ENCODE peak calls at places on chromosomes 11 and 22, in six cellular contexts. One of them, this sample, is unnamed. For H3K9me3, the result is how much of the 10 kb centered on the place peaks cover.

GRCh38 chr11:73585834-73586575 is 11.9 kb downstream of the FAM168A start:
- DNase-seq in CD8-positive, alpha-beta memory T cell: no peak
- DNase-seq in body of pancreas: no peak
- DNase-seq in right cardiac atrium: no peak
- DNase-seq in suprapubic skin: no peak
- DNase-seq in RWPE2: no peak
- DNase-seq in this sample: no peak

GRCh38 chr11:118872403-118872821 is 11.3 kb upstream of the CXCR5 start:
- DNase-seq in CD8-positive, alpha-beta memory T cell: peak
- DNase-seq in body of pancreas: no peak
- DNase-seq in right cardiac atrium: no peak
- DNase-seq in suprapubic skin: no peak
- DNase-seq in RWPE2: no peak
- DNase-seq in this sample: peak

GRCh38 chr11:130390071-130390758 is 38.2 kb downstream of the ADAMTS8 start:
- DNase-seq in CD8-positive, alpha-beta memory T cell: no peak
- DNase-seq in body of pancreas: peak
- DNase-seq in right cardiac atrium: no peak
- DNase-seq in suprapubic skin: no peak
- DNase-seq in RWPE2: no peak
- DNase-seq in this sample: no peak

GRCh38 chr11:8081591-8082021 is 595 bp downstream of the TUB start:
- DNase-seq in CD8-positive, alpha-beta memory T cell: no peak
- DNase-seq in body of pancreas: no peak
- DNase-seq in right cardiac atrium: no peak
- DNase-seq in suprapubic skin: no peak
- DNase-seq in RWPE2: no peak
- DNase-seq in this sample: no peak

GRCh38 chr11:75469785-75470405 is 36.9 kb upstream of the KLHL35 start:
- DNase-seq in CD8-positive, alpha-beta memory T cell: no peak
- DNase-seq in body of pancreas: no peak
- DNase-seq in right cardiac atrium: no peak
- DNase-seq in suprapubic skin: no peak
- DNase-seq in RWPE2: no peak
- DNase-seq in this sample: no peak

GRCh38 chr11:69958308-69958707 is 119.8 kb upstream of the ANO1 start:
- DNase-seq in CD8-positive, alpha-beta memory T cell: no peak
- DNase-seq in body of pancreas: no peak
- DNase-seq in right cardiac atrium: no peak
- DNase-seq in suprapubic skin: no peak
- DNase-seq in RWPE2: no peak
- DNase-seq in this sample: no peak

GRCh38 chr11:128549256-128549944 is 38.0 kb downstream of the ETS1 start:
- DNase-seq in CD8-positive, alpha-beta memory T cell: no peak
- DNase-seq in body of pancreas: peak
- DNase-seq in right cardiac atrium: peak
- DNase-seq in suprapubic skin: no peak
- DNase-seq in RWPE2: no peak
- DNase-seq in this sample: no peak

GRCh38 chr11:2593393-2593950 is 106.3 kb downstream of the KCNQ1OT1 start:
- DNase-seq in CD8-positive, alpha-beta memory T cell: no peak
- DNase-seq in body of pancreas: no peak
- DNase-seq in right cardiac atrium: no peak
- DNase-seq in suprapubic skin: peak
- DNase-seq in RWPE2: no peak
- DNase-seq in this sample: no peak

GRCh38 chr11:25547293-25547692 is 784.6 kb upstream of the ANO3 start:
- DNase-seq in CD8-positive, alpha-beta memory T cell: no peak
- DNase-seq in body of pancreas: no peak
- DNase-seq in right cardiac atrium: no peak
- DNase-seq in suprapubic skin: no peak
- DNase-seq in RWPE2: no peak
- DNase-seq in this sample: no peak

GRCh38 chr11:1943977-1944376 is 3.2 kb upstream of the MRPL23 start:
- DNase-seq in CD8-positive, alpha-beta memory T cell: no peak
- DNase-seq in body of pancreas: peak
- DNase-seq in right cardiac atrium: no peak
- DNase-seq in suprapubic skin: peak
- DNase-seq in RWPE2: peak
- DNase-seq in this sample: no peak

GRCh38 chr22:39994566-39995345 is at the start of gene FAM83F:
- DNase-seq in CD8-positive, alpha-beta memory T cell: no peak
- DNase-seq in body of pancreas: peak
- DNase-seq in right cardiac atrium: no peak
- DNase-seq in suprapubic skin: no peak
- DNase-seq in RWPE2: no peak
- DNase-seq in this sample: peak

GRCh38 chr11:119149371-119150275 is 771 bp downstream of the ABCG4 start:
- DNase-seq in CD8-positive, alpha-beta memory T cell: no peak
- DNase-seq in body of pancreas: no peak
- DNase-seq in right cardiac atrium: no peak
- DNase-seq in suprapubic skin: no peak
- DNase-seq in RWPE2: no peak
- DNase-seq in this sample: no peak

GRCh38 chr11:68386331-68386978 is 74.1 kb downstream of the LRP5 start:
- DNase-seq in CD8-positive, alpha-beta memory T cell: no peak
- DNase-seq in body of pancreas: no peak
- DNase-seq in right cardiac atrium: no peak
- DNase-seq in suprapubic skin: no peak
- DNase-seq in RWPE2: no peak
- DNase-seq in this sample: no peak

GRCh38 chr11:113261709-113262475 is 52.5 kb upstream of the TTC12 start:
- DNase-seq in CD8-positive, alpha-beta memory T cell: no peak
- DNase-seq in body of pancreas: no peak
- DNase-seq in right cardiac atrium: no peak
- DNase-seq in suprapubic skin: no peak
- DNase-seq in RWPE2: no peak
- DNase-seq in this sample: no peak

GRCh38 chr11:48013269-48013901 is 33.0 kb downstream of the PTPRJ start:
- DNase-seq in CD8-positive, alpha-beta memory T cell: peak
- DNase-seq in body of pancreas: peak
- DNase-seq in right cardiac atrium: no peak
- DNase-seq in suprapubic skin: no peak
- DNase-seq in RWPE2: no peak
- DNase-seq in this sample: no peak

GRCh38 chr11:110972640-110973039 is 260.4 kb upstream of the ARHGAP20 start:
- DNase-seq in CD8-positive, alpha-beta memory T cell: no peak
- DNase-seq in body of pancreas: no peak
- DNase-seq in right cardiac atrium: no peak
- DNase-seq in suprapubic skin: no peak
- DNase-seq in RWPE2: no peak
- DNase-seq in this sample: no peak

GRCh38 chr11:128963744-128964340 is 21.2 kb upstream of the TP53AIP1 start:
- DNase-seq in CD8-positive, alpha-beta memory T cell: no peak
- DNase-seq in body of pancreas: no peak
- DNase-seq in right cardiac atrium: no peak
- DNase-seq in suprapubic skin: no peak
- DNase-seq in RWPE2: no peak
- DNase-seq in this sample: no peak

GRCh38 chr22:44616461-44616860 is 85.5 kb upstream of the PRR5 start:
- DNase-seq in CD8-positive, alpha-beta memory T cell: no peak
- DNase-seq in body of pancreas: no peak
- DNase-seq in right cardiac atrium: no peak
- DNase-seq in suprapubic skin: no peak
- DNase-seq in RWPE2: no peak
- DNase-seq in this sample: no peak

GRCh38 chr22:44611880-44612496 is 90.0 kb upstream of the PRR5 start:
- DNase-seq in CD8-positive, alpha-beta memory T cell: no peak
- DNase-seq in body of pancreas: no peak
- DNase-seq in right cardiac atrium: no peak
- DNase-seq in suprapubic skin: no peak
- DNase-seq in RWPE2: no peak
- DNase-seq in this sample: no peak

GRCh38 chr22:44615146-44615545 is 86.9 kb upstream of the PRR5 start:
- DNase-seq in CD8-positive, alpha-beta memory T cell: no peak
- DNase-seq in body of pancreas: no peak
- DNase-seq in right cardiac atrium: no peak
- DNase-seq in suprapubic skin: no peak
- DNase-seq in RWPE2: no peak
- DNase-seq in this sample: no peak

GRCh38 chr22:44615602-44616180 is 86.3 kb upstream of the PRR5 start:
- DNase-seq in CD8-positive, alpha-beta memory T cell: no peak
- DNase-seq in body of pancreas: no peak
- DNase-seq in right cardiac atrium: no peak
- DNase-seq in suprapubic skin: no peak
- DNase-seq in RWPE2: no peak
- DNase-seq in this sample: no peak

DNA sequence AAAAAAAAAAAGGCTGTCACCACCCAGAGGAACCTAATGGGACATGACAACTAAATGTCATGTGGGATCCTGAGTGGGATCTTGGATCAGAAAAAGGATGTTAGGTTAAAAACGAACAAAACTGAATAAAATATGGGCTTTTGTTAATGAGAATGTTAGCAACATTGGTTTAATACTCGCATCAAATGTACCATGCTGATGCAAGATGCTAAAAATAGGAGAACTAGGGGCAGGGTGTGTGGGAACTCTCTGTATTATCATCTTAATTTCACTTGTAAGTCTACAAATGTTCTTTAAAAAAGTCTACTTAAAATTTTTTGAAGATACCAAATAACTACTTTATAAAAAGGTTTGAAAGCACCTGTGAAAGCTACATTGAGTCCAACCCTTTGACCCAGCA is 88.8 kb upstream of the PRR5 start:
- DNase-seq in CD8-positive, alpha-beta memory T cell: no peak
- DNase-seq in body of pancreas: no peak
- DNase-seq in right cardiac atrium: no peak
- DNase-seq in suprapubic skin: no peak
- DNase-seq in RWPE2: no peak
- DNase-seq in this sample: no peak
- H3K9me3 ChIP-seq in CD8-positive, alpha-beta memory T cell: under half
- H3K9me3 ChIP-seq in body of pancreas: under half
- H3K9me3 ChIP-seq in right cardiac atrium: under half
- H3K9me3 ChIP-seq in suprapubic skin: under half
- H3K9me3 ChIP-seq in RWPE2: under half
- H3K9me3 ChIP-seq in this sample: under half

GRCh38 chr11:35507688-35508087 is 17.7 kb downstream of the PAMR1 start:
- DNase-seq in CD8-positive, alpha-beta memory T cell: no peak
- DNase-seq in body of pancreas: no peak
- DNase-seq in right cardiac atrium: no peak
- DNase-seq in suprapubic skin: no peak
- DNase-seq in RWPE2: no peak
- DNase-seq in this sample: no peak
- H3K9me3 ChIP-seq in CD8-positive, alpha-beta memory T cell: under half
- H3K9me3 ChIP-seq in body of pancreas: under half
- H3K9me3 ChIP-seq in right cardiac atrium: under half
- H3K9me3 ChIP-seq in suprapubic skin: under half
- H3K9me3 ChIP-seq in RWPE2: under half
- H3K9me3 ChIP-seq in this sample: under half

GRCh38 chr22:48181168-48181955 is 1418.9 kb downstream of the TBC1D22A start:
- DNase-seq in CD8-positive, alpha-beta memory T cell: no peak
- DNase-seq in body of pancreas: no peak
- DNase-seq in right cardiac atrium: no peak
- DNase-seq in suprapubic skin: no peak
- DNase-seq in RWPE2: no peak
- DNase-seq in this sample: no peak

GRCh38 chr22:48182896-48183805 is 1420.7 kb downstream of the TBC1D22A start:
- DNase-seq in CD8-positive, alpha-beta memory T cell: no peak
- DNase-seq in body of pancreas: no peak
- DNase-seq in right cardiac atrium: no peak
- DNase-seq in suprapubic skin: no peak
- DNase-seq in RWPE2: no peak
- DNase-seq in this sample: no peak

GRCh38 chr22:48180631-48181030 is 1418.2 kb downstream of the TBC1D22A start:
- DNase-seq in CD8-positive, alpha-beta memory T cell: no peak
- DNase-seq in body of pancreas: no peak
- DNase-seq in right cardiac atrium: no peak
- DNase-seq in suprapubic skin: no peak
- DNase-seq in RWPE2: no peak
- DNase-seq in this sample: no peak

GRCh38 chr22:48179571-48180546 is 1417.4 kb downstream of the TBC1D22A start:
- DNase-seq in CD8-positive, alpha-beta memory T cell: no peak
- DNase-seq in body of pancreas: no peak
- DNase-seq in right cardiac atrium: no peak
- DNase-seq in suprapubic skin: no peak
- DNase-seq in RWPE2: no peak
- DNase-seq in this sample: no peak

DNA sequence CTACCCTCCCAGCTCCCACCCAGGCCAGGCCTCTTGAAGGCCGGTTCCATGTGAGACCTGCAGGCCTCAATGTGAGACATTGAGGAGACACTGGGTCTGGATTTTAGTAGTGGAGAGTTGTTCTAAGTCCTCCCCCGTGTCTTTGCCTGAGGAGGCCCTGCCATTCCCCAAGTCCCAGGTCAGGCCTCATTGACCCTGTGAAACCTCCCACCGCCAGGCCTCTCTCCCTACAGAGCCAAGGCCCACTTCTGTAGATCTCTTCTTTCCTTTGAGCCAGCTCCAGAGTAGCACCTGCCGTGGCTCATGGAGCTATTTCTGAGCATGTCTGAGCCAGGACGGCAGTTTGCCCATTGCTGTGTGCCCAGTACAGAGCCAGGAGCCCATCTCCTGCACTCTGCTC is 1419.6 kb downstream of the TBC1D22A start:
- DNase-seq in CD8-positive, alpha-beta memory T cell: no peak
- DNase-seq in body of pancreas: no peak
- DNase-seq in right cardiac atrium: no peak
- DNase-seq in suprapubic skin: no peak
- DNase-seq in RWPE2: no peak
- DNase-seq in this sample: no peak
- H3K9me3 ChIP-seq in CD8-positive, alpha-beta memory T cell: under half
- H3K9me3 ChIP-seq in body of pancreas: under half
- H3K9me3 ChIP-seq in right cardiac atrium: under half
- H3K9me3 ChIP-seq in suprapubic skin: under half
- H3K9me3 ChIP-seq in RWPE2: under half
- H3K9me3 ChIP-seq in this sample: under half

GRCh38 chr22:49111085-49111484 is 716.6 kb downstream of the BRD1 start:
- DNase-seq in CD8-positive, alpha-beta memory T cell: no peak
- DNase-seq in body of pancreas: no peak
- DNase-seq in right cardiac atrium: no peak
- DNase-seq in suprapubic skin: no peak
- DNase-seq in RWPE2: no peak
- DNase-seq in this sample: no peak

GRCh38 chr22:49115186-49115585 is 712.5 kb downstream of the BRD1 start:
- DNase-seq in CD8-positive, alpha-beta memory T cell: no peak
- DNase-seq in body of pancreas: no peak
- DNase-seq in right cardiac atrium: no peak
- DNase-seq in suprapubic skin: no peak
- DNase-seq in RWPE2: no peak
- DNase-seq in this sample: no peak

GRCh38 chr22:49113758-49114157 is 713.9 kb downstream of the BRD1 start:
- DNase-seq in CD8-positive, alpha-beta memory T cell: no peak
- DNase-seq in body of pancreas: no peak
- DNase-seq in right cardiac atrium: no peak
- DNase-seq in suprapubic skin: peak
- DNase-seq in RWPE2: no peak
- DNase-seq in this sample: no peak

GRCh38 chr22:49112176-49112575 is 715.5 kb downstream of the BRD1 start:
- DNase-seq in CD8-positive, alpha-beta memory T cell: no peak
- DNase-seq in body of pancreas: no peak
- DNase-seq in right cardiac atrium: no peak
- DNase-seq in suprapubic skin: no peak
- DNase-seq in RWPE2: no peak
- DNase-seq in this sample: no peak

GRCh38 chr22:49112661-49113626 is 714.7 kb downstream of the BRD1 start:
- DNase-seq in CD8-positive, alpha-beta memory T cell: no peak
- DNase-seq in body of pancreas: no peak
- DNase-seq in right cardiac atrium: no peak
- DNase-seq in suprapubic skin: peak
- DNase-seq in RWPE2: no peak
- DNase-seq in this sample: no peak
- H3K9me3 ChIP-seq in CD8-positive, alpha-beta memory T cell: under half
- H3K9me3 ChIP-seq in body of pancreas: under half
- H3K9me3 ChIP-seq in right cardiac atrium: under half
- H3K9me3 ChIP-seq in suprapubic skin: under half
- H3K9me3 ChIP-seq in RWPE2: under half
- H3K9me3 ChIP-seq in this sample: under half

GRCh38 chr11:106222626-106223025 is 145.2 kb downstream of the AASDHPPT start:
- DNase-seq in CD8-positive, alpha-beta memory T cell: no peak
- DNase-seq in body of pancreas: no peak
- DNase-seq in right cardiac atrium: no peak
- DNase-seq in suprapubic skin: no peak
- DNase-seq in RWPE2: no peak
- DNase-seq in this sample: no peak
- H3K9me3 ChIP-seq in CD8-positive, alpha-beta memory T cell: under half
- H3K9me3 ChIP-seq in body of pancreas: under half
- H3K9me3 ChIP-seq in right cardiac atrium: under half
- H3K9me3 ChIP-seq in suprapubic skin: under half
- H3K9me3 ChIP-seq in RWPE2: under half
- H3K9me3 ChIP-seq in this sample: under half